ENCODE peak calls at places on chromosomes 4 and X, in eight cellular contexts. F is CD4-positive, alpha-beta memory T cell; N is upper lobe of left lung; Z is cardiac fibroblast; C is neuronal stem cell; J is OCI-LY7; Q is HFF-Myc; O is skeletal muscle cell. M is an unnamed sample.

GRCh38 chr4:171464499-171464898 is 348.7 kb upstream of the GALNTL6 start:
- DNase-seq in F (no peak), N (no peak), Z (no peak), C (no peak), J (no peak), Q (no peak), O (no peak), M (no peak)

GRCh38 chr4:7068883-7069282 is 1.0 kb upstream of the GRPEL1 start:
- DNase-seq in F (no peak), N (peak), Z (no peak), C (no peak), J (no peak), Q (no peak), O (no peak), M (no peak)

GRCh38 chr4:889516-889915 is 42.6 kb downstream of the GAK start:
- DNase-seq in F (no peak), N (peak), Z (no peak), C (no peak), J (no peak), Q (no peak), O (no peak), M (no peak)

GRCh38 chrX:70231666-70232065 is 2.8 kb upstream of the AWAT1 start:
- DNase-seq in F (no peak), N (no peak), Z (peak), C (no peak), J (no peak), Q (no peak), O (no peak), M (no peak)

GRCh38 chr4:70623301-70623700 is 5.2 kb upstream of the ENAM start:
- DNase-seq in F (no peak), N (no peak), Z (no peak), C (no peak), J (no peak), Q (no peak), O (no peak), M (no peak)

GRCh38 chrX:28787206-28787605 is 200.0 kb downstream of the IL1RAPL1 start:
- DNase-seq in F (no peak), N (no peak), Z (peak), C (no peak), J (no peak), Q (peak), O (peak), M (no peak)

GRCh38 chrX:78522601-78523000 is 136.5 kb downstream of the RTL3 start:
- DNase-seq in F (no peak), N (no peak), Z (no peak), C (no peak), J (no peak), Q (no peak), O (no peak), M (no peak)

GRCh38 chr4:3417448-3417847 is 24.3 kb upstream of the HGFAC start:
- DNase-seq in F (no peak), N (peak), Z (no peak), C (no peak), J (no peak), Q (no peak), O (no peak), M (no peak)

GRCh38 chrX:123731258-123731986 is 1.4 kb downstream of the THOC2 start:
- DNase-seq in F (no peak), N (no peak), Z (peak), C (no peak), J (peak), Q (no peak), O (no peak), M (no peak)

GRCh38 chrX:47500541-47500940 is 17.5 kb upstream of the ZNF41 start:
- DNase-seq in F (no peak), N (no peak), Z (no peak), C (no peak), J (no peak), Q (no peak), O (no peak), M (no peak)

GRCh38 chr4:102574317-102574716 is 73.2 kb downstream of the NFKB1 start:
- DNase-seq in F (no peak), N (no peak), Z (peak), C (no peak), J (no peak), Q (no peak), O (no peak), M (no peak)

GRCh38 chr4:77817304-77818076 is 1.7 kb downstream of the CNOT6L start:
- DNase-seq in F (no peak), N (no peak), Z (peak), C (no peak), J (peak), Q (no peak), O (no peak), M (no peak)

GRCh38 chr4:107449611-107450369 is 270.2 kb downstream of the PAPSS1 start:
- DNase-seq in F (no peak), N (no peak), Z (no peak), C (no peak), J (no peak), Q (no peak), O (no peak), M (no peak)

GRCh38 chr4:53196872-53197759 is 168.7 kb downstream of the SCFD2 start:
- DNase-seq in F (no peak), N (no peak), Z (peak), C (peak), J (peak), Q (peak), O (peak), M (no peak)

GRCh38 chr4:100907465-100908454 is 389.9 kb upstream of the EMCN start:
- DNase-seq in F (no peak), N (no peak), Z (peak), C (no peak), J (no peak), Q (no peak), O (no peak), M (peak)

GRCh38 chr4:138555584-138555983 is 313.4 kb upstream of the SLC7A11 start:
- DNase-seq in F (no peak), N (no peak), Z (peak), C (no peak), J (peak), Q (no peak), O (no peak), M (no peak)

GRCh38 chr4:142719854-142720541 is 126.1 kb downstream of the INPP4B start:
- DNase-seq in F (no peak), N (no peak), Z (peak), C (no peak), J (peak), Q (no peak), O (no peak), M (no peak)

GRCh38 chrX:3518870-3519269 is 172.4 kb upstream of the MXRA5 start:
- DNase-seq in F (no peak), N (no peak), Z (peak), C (no peak), J (no peak), Q (no peak), O (peak), M (no peak)

DNA sequence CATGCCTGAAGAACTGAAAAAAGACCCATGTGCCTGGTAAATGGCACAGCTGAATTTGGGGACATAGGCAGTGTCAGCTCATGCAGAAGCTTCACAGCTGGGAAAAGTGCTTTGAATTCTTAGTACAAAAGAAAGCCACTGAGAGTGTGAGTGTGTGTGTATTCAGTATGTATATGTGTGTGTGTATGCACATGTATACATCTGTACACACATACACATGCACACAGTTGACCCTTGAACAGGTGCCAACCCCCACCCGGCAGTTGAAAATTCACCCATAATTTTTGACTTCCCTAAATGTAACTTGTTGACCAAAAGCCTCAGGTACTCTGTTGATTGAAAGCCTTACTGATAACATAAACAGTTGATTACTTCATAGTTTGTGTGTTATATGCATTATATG is 49.5 kb upstream of the ENPP6 start:
- DNase-seq in F (no peak), N (no peak), Z (no peak), C (no peak), J (peak), Q (no peak), O (no peak), M (no peak)
- H3K4me3 ChIP-seq in F (peak), N (no peak), Z (no peak), C (no peak), J (peak), Q (no peak), O (no peak), M (no peak)

DNA sequence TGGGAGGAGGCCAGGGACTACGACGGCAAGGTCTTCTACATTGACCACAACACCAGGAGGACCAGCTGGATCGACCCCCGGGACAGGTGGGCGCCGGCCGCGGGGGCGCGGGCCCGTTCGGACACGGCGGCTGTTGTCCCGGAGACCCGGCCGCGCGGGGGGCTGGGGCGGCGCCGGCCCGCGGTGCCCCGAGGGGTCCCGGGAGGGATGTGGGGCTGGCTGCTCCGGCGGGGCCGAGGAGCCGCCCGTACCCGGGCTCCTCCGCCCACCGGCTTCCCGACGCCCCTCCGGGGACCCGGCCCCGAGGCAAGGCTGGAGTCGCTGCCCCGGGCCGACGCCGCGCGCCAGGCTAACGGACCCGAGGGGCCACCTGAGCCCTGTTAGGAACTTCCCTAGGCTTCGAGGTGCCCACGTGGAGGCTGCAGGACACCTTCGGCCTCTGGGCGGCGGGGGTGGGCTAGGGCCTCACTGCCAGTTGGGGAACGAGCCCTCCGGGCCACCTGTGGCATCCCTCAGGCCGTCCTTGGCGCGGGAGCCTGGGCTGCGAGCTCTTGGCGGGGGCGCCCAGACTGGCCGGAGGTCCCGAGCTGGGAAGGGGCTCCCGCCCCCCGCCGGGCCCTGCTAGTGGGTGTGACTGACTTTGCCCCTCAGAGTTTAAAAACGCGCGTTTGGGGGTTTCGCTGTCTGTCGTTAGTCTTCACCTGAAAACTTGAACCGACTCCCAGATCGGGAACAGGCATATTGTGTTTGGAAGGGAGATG is 660 bp downstream of the WWC2 start:
- DNase-seq in F (peak), N (peak), Z (no peak), C (peak), J (no peak), Q (no peak), O (no peak), M (no peak)
- H3K4me3 ChIP-seq in F (peak), N (peak), Z (peak), C (peak), J (no peak), Q (peak), O (peak), M (peak)

GRCh38 chrX:130167040-130167439 is 1.4 kb upstream of the AIFM1 start:
- DNase-seq in F (no peak), N (no peak), Z (no peak), C (no peak), J (no peak), Q (no peak), O (no peak), M (no peak)
- H3K4me3 ChIP-seq in F (no peak), N (no peak), Z (no peak), C (no peak), J (peak), Q (peak), O (peak), M (no peak)

DNA sequence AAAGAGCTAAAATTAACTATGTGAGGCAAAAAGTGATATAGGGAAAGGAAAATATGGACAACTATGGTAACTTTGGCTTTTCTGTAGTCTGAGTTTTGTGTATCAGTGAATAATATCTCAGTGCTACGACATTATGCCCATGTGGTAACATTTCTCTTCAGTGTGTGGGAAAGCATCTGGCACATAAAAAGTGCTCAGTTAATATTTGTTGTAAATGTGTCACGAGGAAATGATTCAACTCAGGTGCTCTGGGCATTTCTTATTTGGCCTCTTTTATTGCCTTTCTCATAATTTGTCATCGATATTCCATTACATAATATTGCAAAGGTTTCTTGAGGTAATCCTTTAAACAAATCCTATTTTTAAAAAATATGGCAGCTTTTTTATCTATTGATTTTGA is 17.6 kb downstream of the OFD1 start:
- DNase-seq in F (no peak), N (no peak), Z (no peak), C (no peak), J (no peak), Q (no peak), O (no peak), M (no peak)
- H3K4me3 ChIP-seq in F (no peak), N (no peak), Z (no peak), C (no peak), J (no peak), Q (no peak), O (no peak), M (no peak)

GRCh38 chr4:105471566-105472176 is 2.2 kb downstream of the PPA2 start:
- DNase-seq in F (peak), N (no peak), Z (peak), C (peak), J (peak), Q (peak), O (no peak), M (peak)
- H3K4me3 ChIP-seq in F (peak), N (peak), Z (peak), C (no peak), J (peak), Q (peak), O (peak), M (peak)

M was measured in breast epithelium.